ENCODE peak calls at places on chromosomes 5 and 9, in five cellular contexts. One of them, this sample, is unnamed.

GRCh38 chr9:3956081-3956701 is 343.7 kb downstream of the GLIS3 start:
- DNase-seq in choroid plexus epithelial cell: peak; percentile 43
- DNase-seq in astrocyte of the spinal cord: peak; percentile 49
- DNase-seq in fibroblast of mammary gland: no peak
- DNase-seq in IMR-90: peak; percentile 25
- DNase-seq in this sample: no peak

GRCh38 chr5:146338774-146339714 is at the start of gene POU4F3:
- DNase-seq in choroid plexus epithelial cell: no peak
- DNase-seq in fibroblast of mammary gland: no peak
- DNase-seq in IMR-90: no peak
- DNase-seq in astrocyte of the spinal cord: no peak
- DNase-seq in this sample: no peak

GRCh38 chr9:112174965-112175795 is at the start of gene SUSD1:
- DNase-seq in IMR-90: no peak
- DNase-seq in choroid plexus epithelial cell: no peak
- DNase-seq in astrocyte of the spinal cord: no peak
- DNase-seq in fibroblast of mammary gland: no peak
- DNase-seq in this sample: no peak

GRCh38 chr9:115999498-115999897 is 154.1 kb upstream of the PAPPA start:
- DNase-seq in IMR-90: peak; percentile 73
- DNase-seq in choroid plexus epithelial cell: peak; percentile 71
- DNase-seq in fibroblast of mammary gland: peak; percentile 55
- DNase-seq in astrocyte of the spinal cord: peak; percentile 44
- DNase-seq in this sample: no peak

GRCh38 chr9:98795970-98796363 is 388 bp downstream of the ANKS6 start:
- DNase-seq in IMR-90: no peak
- DNase-seq in astrocyte of the spinal cord: no peak
- DNase-seq in fibroblast of mammary gland: no peak
- DNase-seq in choroid plexus epithelial cell: no peak
- DNase-seq in this sample: no peak

GRCh38 chr5:457195-457961 is 14.4 kb downstream of the EXOC3 start:
- DNase-seq in fibroblast of mammary gland: no peak
- DNase-seq in IMR-90: no peak
- DNase-seq in astrocyte of the spinal cord: no peak
- DNase-seq in choroid plexus epithelial cell: no peak
- DNase-seq in this sample: peak; percentile 84

GRCh38 chr5:173855162-173855994 is 32.8 kb upstream of the CPEB4 start:
- DNase-seq in astrocyte of the spinal cord: no peak
- DNase-seq in choroid plexus epithelial cell: peak; percentile 36
- DNase-seq in fibroblast of mammary gland: no peak
- DNase-seq in IMR-90: no peak
- DNase-seq in this sample: no peak

GRCh38 chr5:164742025-164742424 is 1236.6 kb downstream of the MAT2B start:
- DNase-seq in fibroblast of mammary gland: no peak
- DNase-seq in choroid plexus epithelial cell: no peak
- DNase-seq in IMR-90: no peak
- DNase-seq in astrocyte of the spinal cord: no peak
- DNase-seq in this sample: no peak

GRCh38 chr5:138573949-138574670 is 1.1 kb downstream of the HSPA9 start:
- DNase-seq in choroid plexus epithelial cell: peak; percentile 19
- DNase-seq in fibroblast of mammary gland: peak; percentile 52
- DNase-seq in IMR-90: peak; percentile 52
- DNase-seq in astrocyte of the spinal cord: no peak
- DNase-seq in this sample: no peak

GRCh38 chr9:26292943-26293342 is 599.7 kb downstream of the CAAP1 start:
- DNase-seq in fibroblast of mammary gland: peak; percentile 48
- DNase-seq in IMR-90: peak; percentile 52
- DNase-seq in choroid plexus epithelial cell: peak; percentile 31
- DNase-seq in astrocyte of the spinal cord: peak; percentile 74
- DNase-seq in this sample: no peak

GRCh38 chr5:135535820-135536801 is at the start of gene NEUROG1:
- DNase-seq in IMR-90: no peak
- DNase-seq in fibroblast of mammary gland: no peak
- DNase-seq in choroid plexus epithelial cell: no peak
- DNase-seq in astrocyte of the spinal cord: no peak
- DNase-seq in this sample: no peak

GRCh38 chr9:126275386-126276001 is 51.1 kb upstream of the MVB12B start:
- DNase-seq in IMR-90: peak; percentile 5
- DNase-seq in choroid plexus epithelial cell: peak; percentile 23
- DNase-seq in fibroblast of mammary gland: no peak
- DNase-seq in astrocyte of the spinal cord: peak; percentile 12
- DNase-seq in this sample: no peak

GRCh38 chr9:120924698-120925534 is 1.7 kb downstream of the TRAF1 start:
- DNase-seq in choroid plexus epithelial cell: no peak
- DNase-seq in fibroblast of mammary gland: no peak
- DNase-seq in IMR-90: peak; percentile 35
- DNase-seq in astrocyte of the spinal cord: no peak
- DNase-seq in this sample: peak; percentile 27

GRCh38 chr9:136252281-136252680 is 6.7 kb upstream of the QSOX2 start:
- DNase-seq in fibroblast of mammary gland: no peak
- DNase-seq in IMR-90: no peak
- DNase-seq in choroid plexus epithelial cell: no peak
- DNase-seq in astrocyte of the spinal cord: no peak
- DNase-seq in this sample: no peak

GRCh38 chr9:113545068-113545467 is 81.5 kb downstream of the RGS3 start:
- DNase-seq in astrocyte of the spinal cord: no peak
- DNase-seq in choroid plexus epithelial cell: no peak
- DNase-seq in fibroblast of mammary gland: no peak
- DNase-seq in IMR-90: no peak
- DNase-seq in this sample: no peak

GRCh38 chr5:97480313-97480712 is 297.3 kb upstream of the RIOK2 start:
- DNase-seq in IMR-90: no peak
- DNase-seq in astrocyte of the spinal cord: no peak
- DNase-seq in choroid plexus epithelial cell: no peak
- DNase-seq in fibroblast of mammary gland: no peak
- DNase-seq in this sample: no peak

GRCh38 chr5:3269400-3270169 is 326.0 kb upstream of the IRX1 start:
- DNase-seq in choroid plexus epithelial cell: no peak
- DNase-seq in fibroblast of mammary gland: no peak
- DNase-seq in astrocyte of the spinal cord: no peak
- DNase-seq in IMR-90: no peak
- DNase-seq in this sample: no peak

GRCh38 chr5:66527478-66527877 is 68.7 kb upstream of the MAST4 start:
- DNase-seq in choroid plexus epithelial cell: no peak
- DNase-seq in IMR-90: no peak
- DNase-seq in fibroblast of mammary gland: no peak
- DNase-seq in astrocyte of the spinal cord: no peak
- DNase-seq in this sample: no peak

GRCh38 chr9:95605087-95605486 is 88.3 kb upstream of the PTCH1 start:
- DNase-seq in astrocyte of the spinal cord: no peak
- DNase-seq in choroid plexus epithelial cell: no peak
- DNase-seq in IMR-90: no peak
- DNase-seq in fibroblast of mammary gland: no peak
- DNase-seq in this sample: no peak

GRCh38 chr5:174204914-174205313 is 159.4 kb downstream of the NSG2 start:
- DNase-seq in astrocyte of the spinal cord: no peak
- DNase-seq in choroid plexus epithelial cell: no peak
- DNase-seq in fibroblast of mammary gland: no peak
- DNase-seq in IMR-90: no peak
- DNase-seq in this sample: no peak

GRCh38 chr9:131530546-131530929 is 525 bp downstream of the UCK1 start:
- DNase-seq in choroid plexus epithelial cell: peak; percentile 41
- DNase-seq in IMR-90: peak; percentile 15
- DNase-seq in fibroblast of mammary gland: peak; percentile 18
- DNase-seq in astrocyte of the spinal cord: no peak
- DNase-seq in this sample: no peak

GRCh38 chr9:126707083-126707482 is 93.4 kb downstream of the LMX1B start:
- DNase-seq in fibroblast of mammary gland: no peak
- DNase-seq in choroid plexus epithelial cell: no peak
- DNase-seq in IMR-90: no peak
- DNase-seq in astrocyte of the spinal cord: no peak
- DNase-seq in this sample: no peak

GRCh38 chr5:157381746-157382145 is 78.3 kb upstream of the NIPAL4 start:
- DNase-seq in IMR-90: no peak
- DNase-seq in fibroblast of mammary gland: no peak
- DNase-seq in astrocyte of the spinal cord: no peak
- DNase-seq in choroid plexus epithelial cell: no peak
- DNase-seq in this sample: no peak

GRCh38 chr5:79938468-79938867 is 52.6 kb downstream of the MTX3 start:
- DNase-seq in fibroblast of mammary gland: no peak
- DNase-seq in astrocyte of the spinal cord: no peak
- DNase-seq in IMR-90: no peak
- DNase-seq in choroid plexus epithelial cell: no peak
- DNase-seq in this sample: no peak

GRCh38 chr5:65512170-65512937 is 30.6 kb upstream of the ADAMTS6 start:
- DNase-seq in IMR-90: peak; percentile 80
- DNase-seq in fibroblast of mammary gland: no peak
- DNase-seq in choroid plexus epithelial cell: no peak
- DNase-seq in astrocyte of the spinal cord: peak; percentile 24
- DNase-seq in this sample: no peak

GRCh38 chr9:100227636-100228035 is 125.1 kb downstream of the TEX10 start:
- DNase-seq in IMR-90: no peak
- DNase-seq in astrocyte of the spinal cord: no peak
- DNase-seq in fibroblast of mammary gland: no peak
- DNase-seq in choroid plexus epithelial cell: no peak
- DNase-seq in this sample: no peak

GRCh38 chr5:112692472-112692871 is 45.2 kb upstream of the APC start:
- DNase-seq in astrocyte of the spinal cord: no peak
- DNase-seq in fibroblast of mammary gland: no peak
- DNase-seq in IMR-90: no peak
- DNase-seq in choroid plexus epithelial cell: no peak
- DNase-seq in this sample: no peak
- TF ChIP-seq CTCF in astrocyte of the spinal cord: no peak
- TF ChIP-seq CTCF in fibroblast of mammary gland: no peak
- TF ChIP-seq CTCF in IMR-90: no peak
- TF ChIP-seq CTCF in choroid plexus epithelial cell: no peak
- TF ChIP-seq CTCF in this sample: no peak

GRCh38 chr5:94893404-94894145 is 275.1 kb downstream of the SLF1 start:
- DNase-seq in IMR-90: peak; percentile 4
- DNase-seq in choroid plexus epithelial cell: peak; percentile 64
- DNase-seq in fibroblast of mammary gland: peak; percentile 28
- DNase-seq in astrocyte of the spinal cord: peak; percentile 26
- DNase-seq in this sample: no peak
- TF ChIP-seq CTCF in IMR-90: peak; percentile 38
- TF ChIP-seq CTCF in choroid plexus epithelial cell: peak; percentile 62
- TF ChIP-seq CTCF in fibroblast of mammary gland: peak; percentile 36
- TF ChIP-seq CTCF in astrocyte of the spinal cord: peak; percentile 46
- TF ChIP-seq CTCF in this sample: peak; percentile 77

GRCh38 chr5:169826618-169827017 is 153.7 kb downstream of the INSYN2B start:
- DNase-seq in fibroblast of mammary gland: no peak
- DNase-seq in choroid plexus epithelial cell: peak; percentile 48
- DNase-seq in astrocyte of the spinal cord: no peak
- DNase-seq in IMR-90: no peak
- DNase-seq in this sample: no peak
- TF ChIP-seq CTCF in fibroblast of mammary gland: peak; percentile 23
- TF ChIP-seq CTCF in choroid plexus epithelial cell: peak; percentile 53
- TF ChIP-seq CTCF in astrocyte of the spinal cord: peak; percentile 6
- TF ChIP-seq CTCF in IMR-90: no peak
- TF ChIP-seq CTCF in this sample: peak; percentile 36

GRCh38 chr5:151758430-151759241 is at the start of gene ATOX1:
- DNase-seq in fibroblast of mammary gland: peak; percentile 85
- DNase-seq in choroid plexus epithelial cell: peak; percentile 90
- DNase-seq in astrocyte of the spinal cord: peak; percentile 89
- DNase-seq in IMR-90: peak; percentile 87
- DNase-seq in this sample: peak; percentile 96
- TF ChIP-seq CTCF in fibroblast of mammary gland: no peak
- TF ChIP-seq CTCF in choroid plexus epithelial cell: no peak
- TF ChIP-seq CTCF in astrocyte of the spinal cord: no peak
- TF ChIP-seq CTCF in IMR-90: no peak
- TF ChIP-seq CTCF in this sample: peak; percentile 49

DNA sequence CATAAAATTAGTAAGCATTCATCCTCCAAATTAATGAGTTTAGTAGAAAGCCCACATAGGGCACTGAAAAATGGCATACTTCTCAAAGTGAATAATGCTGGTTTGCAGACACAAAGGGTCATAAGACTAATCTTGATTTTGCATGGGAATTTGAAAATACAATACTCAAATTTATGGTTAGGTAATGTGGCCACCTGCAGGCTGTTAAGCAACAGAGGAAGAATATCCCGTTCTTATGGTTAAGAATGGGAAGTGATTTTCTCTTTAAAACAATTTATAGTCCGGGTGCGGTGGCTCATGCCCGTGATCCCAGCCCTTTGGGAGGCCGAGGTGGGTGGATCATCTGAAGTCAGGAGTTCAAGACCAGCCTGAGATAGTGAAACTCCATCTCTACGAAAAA is 9.4 kb upstream of the PLCXD3 start:
- DNase-seq in IMR-90: no peak
- DNase-seq in astrocyte of the spinal cord: no peak
- DNase-seq in choroid plexus epithelial cell: peak; percentile 40
- DNase-seq in fibroblast of mammary gland: peak; percentile 33
- DNase-seq in this sample: no peak
- TF ChIP-seq CTCF in IMR-90: no peak
- TF ChIP-seq CTCF in astrocyte of the spinal cord: peak; percentile 6
- TF ChIP-seq CTCF in choroid plexus epithelial cell: peak; percentile 32
- TF ChIP-seq CTCF in fibroblast of mammary gland: peak; percentile 29
- TF ChIP-seq CTCF in this sample: no peak

DNA sequence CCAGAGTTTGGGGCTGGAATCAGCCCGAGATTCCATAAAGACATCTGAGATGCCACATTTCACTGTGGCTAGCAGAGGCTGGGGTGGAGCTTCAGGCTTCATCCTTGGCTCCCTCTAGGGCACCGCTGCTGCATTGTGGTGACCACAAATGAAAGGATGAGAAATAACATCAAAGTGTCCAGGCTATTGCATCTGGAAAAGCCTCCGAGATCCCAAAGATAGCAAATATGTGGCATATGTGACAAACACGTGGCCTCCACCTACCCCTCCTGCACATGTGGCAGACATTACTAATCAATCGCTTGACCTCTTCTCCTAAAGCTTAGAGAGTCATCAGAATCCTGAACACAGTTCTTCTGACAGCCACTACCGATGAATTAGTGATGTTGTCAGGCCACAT is 4.5 kb downstream of the SPARC start:
- DNase-seq in choroid plexus epithelial cell: peak; percentile 43
- DNase-seq in astrocyte of the spinal cord: no peak
- DNase-seq in fibroblast of mammary gland: peak; percentile 79
- DNase-seq in IMR-90: no peak
- DNase-seq in this sample: no peak
- TF ChIP-seq CTCF in choroid plexus epithelial cell: peak; percentile 37
- TF ChIP-seq CTCF in astrocyte of the spinal cord: no peak
- TF ChIP-seq CTCF in fibroblast of mammary gland: peak; percentile 28
- TF ChIP-seq CTCF in IMR-90: peak; percentile 9
- TF ChIP-seq CTCF in this sample: peak; percentile 48

DNA sequence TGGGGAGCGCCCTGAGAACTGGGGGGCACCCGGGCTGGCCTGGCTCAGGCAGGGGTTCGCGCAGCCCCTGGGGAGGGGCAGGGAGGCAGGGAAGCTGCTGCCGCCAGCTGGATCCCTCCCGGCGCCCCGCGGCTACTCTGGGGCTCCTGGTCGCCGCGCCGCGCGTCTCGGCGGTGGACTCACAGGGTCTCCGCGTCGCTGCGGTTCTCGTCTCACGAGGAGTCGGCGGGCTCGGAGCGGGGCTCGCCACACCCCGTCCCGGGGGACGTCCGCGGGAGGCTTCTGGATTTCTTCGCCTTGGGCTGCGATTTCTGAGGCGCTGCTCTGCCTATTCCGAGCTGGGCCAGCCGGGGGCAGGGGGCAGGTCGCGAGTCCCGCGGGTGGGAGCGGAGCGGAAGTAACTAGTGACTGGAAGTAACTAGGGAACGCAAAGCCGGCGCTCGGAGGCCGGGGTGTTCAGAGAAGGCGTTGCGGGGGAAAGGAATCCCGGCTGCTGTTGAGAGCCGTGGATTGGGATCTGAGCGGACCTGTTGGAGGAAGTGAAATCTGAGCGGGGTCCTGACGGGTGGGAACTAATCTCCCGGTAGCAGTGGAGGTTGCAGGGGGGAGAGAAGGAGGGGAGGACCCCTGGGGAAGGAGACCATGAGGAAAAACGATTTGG is 509 bp downstream of the CYSTM1 start:
- DNase-seq in astrocyte of the spinal cord: peak; percentile 52
- DNase-seq in choroid plexus epithelial cell: peak; percentile 53
- DNase-seq in IMR-90: peak; percentile 56
- DNase-seq in fibroblast of mammary gland: peak; percentile 55
- DNase-seq in this sample: no peak
- TF ChIP-seq CTCF in astrocyte of the spinal cord: peak; percentile 27
- TF ChIP-seq CTCF in choroid plexus epithelial cell: peak; percentile 24
- TF ChIP-seq CTCF in IMR-90: peak; percentile 18
- TF ChIP-seq CTCF in fibroblast of mammary gland: peak; percentile 6
- TF ChIP-seq CTCF in this sample: peak; percentile 54

This sample was measured in chondrocyte.